ENCODE peak calls at places on chromosome 19, in five cellular contexts. I is cardiac muscle cell, M is heart left ventricle, G is OCI-LY7, W is H9. E is an unnamed sample.
A peak's percentile ranks its signal among the peaks of the same experiment; 100 is the strongest.

GRCh38 chr19:55580628-55581144 is at the start of gene ZNF579:
- DNase-seq in M (peak; percentile 91), W (peak; percentile 87), I (peak; percentile 95), G (peak; percentile 89), E (peak; percentile 86)

GRCh38 chr19:18852634-18853033 is 20.9 kb downstream of the UPF1 start:
- DNase-seq in M (no peak), W (no peak), G (no peak), I (no peak), E (no peak)

GRCh38 chr19:51784922-51785690 is 9.9 kb upstream of the FPR3 start:
- DNase-seq in I (peak; percentile 91), W (no peak), M (peak; percentile 69), G (peak; percentile 17), E (peak; percentile 49)

GRCh38 chr19:33205110-33205509 is 11.0 kb downstream of the LRP3 start:
- DNase-seq in G (no peak), I (no peak), W (no peak), M (peak; percentile 58), E (no peak)

GRCh38 chr19:4390862-4391693 is 9.3 kb downstream of the SH3GL1 start:
- DNase-seq in G (no peak), M (peak; percentile 27), I (peak; percentile 25), W (no peak), E (no peak)

GRCh38 chr19:49881672-49882394 is 4.3 kb downstream of the TBC1D17 start:
- DNase-seq in G (no peak), M (peak; percentile 52), I (no peak), W (no peak), E (peak; percentile 22)

GRCh38 chr19:8363803-8364771 is at the start of gene ANGPTL4:
- DNase-seq in I (peak; percentile 92), W (peak; percentile 81), G (no peak), M (peak; percentile 84), E (peak; percentile 81)

GRCh38 chr19:55619264-55619663 is 5.1 kb downstream of the ZNF784 start:
- DNase-seq in G (no peak), I (peak; percentile 40), M (no peak), W (no peak), E (no peak)

GRCh38 chr19:46904114-46905060 is 43.6 kb downstream of the ARHGAP35 start:
- DNase-seq in I (peak; percentile 90), M (peak; percentile 75), W (no peak), G (no peak), E (no peak)

GRCh38 chr19:14561832-14562351 is 10.0 kb downstream of the NDUFB7 start:
- DNase-seq in W (peak; percentile 48), G (no peak), I (peak; percentile 25), M (no peak), E (no peak)

GRCh38 chr19:46731007-46731501 is 14.1 kb upstream of the PRKD2 start:
- DNase-seq in G (no peak), W (no peak), M (peak; percentile 77), I (peak; percentile 88), E (no peak)

GRCh38 chr19:17757125-17757524 is 5.8 kb downstream of the FCHO1 start:
- DNase-seq in M (peak; percentile 78), I (peak; percentile 73), W (no peak), G (no peak), E (peak; percentile 74)

GRCh38 chr19:13554506-13555235 is 48.4 kb upstream of the CACNA1A start:
- DNase-seq in I (no peak), W (no peak), M (no peak), G (no peak), E (no peak)

GRCh38 chr19:46828484-46828883 is 22.2 kb downstream of the AP2S1 start:
- DNase-seq in G (no peak), W (no peak), I (no peak), M (no peak), E (no peak)

GRCh38 chr19:49553451-49554271 is 25.9 kb downstream of the RCN3 start:
- DNase-seq in I (peak; percentile 44), M (no peak), W (no peak), G (no peak), E (peak; percentile 77)

GRCh38 chr19:4455742-4456565 is 1.6 kb downstream of the UBXN6 start:
- DNase-seq in G (no peak), M (no peak), I (peak; percentile 83), W (no peak), E (no peak)

GRCh38 chr19:48487944-48488343 is 18.8 kb downstream of the CYTH2 start:
- DNase-seq in W (no peak), I (peak; percentile 48), G (no peak), M (no peak), E (peak; percentile 80)
- H3K27ac ChIP-seq in W (no peak overlapping the region), I (no peak overlapping the region), G (no peak overlapping the region), M (peak overlapping the region; percentile 69), E (no peak overlapping the region)

GRCh38 chr19:38664503-38665211 is 17.2 kb downstream of the ACTN4 start:
- DNase-seq in M (no peak), W (no peak), I (no peak), G (peak; percentile 37), E (no peak)

GRCh38 chr19:38662508-38663155 is 15.2 kb downstream of the ACTN4 start:
- DNase-seq in W (no peak), G (no peak), M (no peak), I (no peak), E (no peak)

GRCh38 chr19:38661996-38662395 is 14.5 kb downstream of the ACTN4 start:
- DNase-seq in I (no peak), G (no peak), W (no peak), M (no peak), E (peak; percentile 78)

GRCh38 chr19:38663957-38664502 is 16.6 kb downstream of the ACTN4 start:
- DNase-seq in I (no peak), M (peak; percentile 80), G (no peak), W (no peak), E (no peak)

DNA sequence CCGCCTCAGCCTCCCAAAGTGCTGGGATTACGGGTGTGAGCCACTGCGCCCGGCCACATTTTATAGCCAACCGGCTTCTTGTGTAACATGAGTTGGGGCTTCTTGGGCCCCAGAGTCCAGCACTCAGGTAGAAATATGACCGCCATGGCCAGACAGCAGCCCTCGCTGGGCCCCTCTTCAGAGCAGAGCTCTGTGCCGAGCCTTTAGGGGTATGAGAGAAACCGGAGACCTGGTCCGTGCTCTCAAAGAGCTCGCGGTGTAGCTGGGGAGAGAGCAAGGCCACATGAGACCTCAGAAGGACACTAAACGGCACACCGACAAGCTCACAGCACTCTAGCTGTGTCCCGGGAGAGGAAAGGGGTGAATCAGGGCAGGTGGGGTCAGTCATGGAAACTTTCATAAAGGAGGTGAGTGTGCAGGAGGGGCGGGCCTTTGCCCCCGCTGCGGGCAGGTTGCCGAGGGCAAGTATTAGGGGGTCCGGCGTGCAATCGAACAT is 15.8 kb downstream of the ACTN4 start:
- DNase-seq in G (no peak), W (no peak), M (no peak), I (no peak), E (no peak)
- H3K4me1 ChIP-seq in G (peaks cover 44% of the 10 kb centered on the region), W (peaks cover 42% of the 10 kb centered on the region), M (peaks cover 92% of the 10 kb centered on the region), I (peaks cover 96% of the 10 kb centered on the region), E (peaks cover 74% of the 10 kb centered on the region)

DNA sequence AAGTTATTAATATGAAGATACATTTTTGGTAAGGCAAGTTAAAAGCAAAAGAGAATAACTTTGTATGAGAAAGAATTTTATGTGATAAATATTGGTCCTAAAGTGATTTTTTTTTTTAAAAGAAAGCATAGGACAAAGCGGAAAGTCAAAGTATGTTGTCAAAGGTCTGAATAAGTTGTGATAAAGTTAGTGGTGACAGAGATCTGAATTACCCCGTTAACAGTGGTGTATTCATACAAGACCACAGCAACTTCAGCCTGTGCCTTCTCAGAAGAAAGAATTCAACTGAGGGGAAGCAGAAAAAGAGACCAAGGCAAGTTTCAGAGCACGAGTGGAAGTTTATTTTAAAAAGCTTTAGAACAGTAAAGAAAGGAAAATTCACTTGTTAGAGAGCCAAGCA is 19.0 kb upstream of the ZNF566 start:
- DNase-seq in M (no peak), I (no peak), G (no peak), W (no peak), E (no peak)
- H3K9me3 ChIP-seq in M (peaks cover 53% of the 10 kb centered on the region), I (no peaks in the 10 kb centered on the region), G (peaks cover 20% of the 10 kb centered on the region), W (peaks cover 29% of the 10 kb centered on the region), E (peaks cover 11% of the 10 kb centered on the region)

GRCh38 chr19:10667867-10668266 is 13.7 kb downstream of the ILF3 start:
- DNase-seq in W (no peak), G (no peak), M (no peak), I (no peak), E (no peak)

GRCh38 chr19:10660346-10660745 is 6.2 kb downstream of the ILF3 start:
- DNase-seq in G (no peak), I (no peak), M (no peak), W (no peak), E (no peak)

GRCh38 chr19:10662384-10663251 is 8.5 kb downstream of the ILF3 start:
- DNase-seq in G (peak; percentile 69), M (no peak), I (peak; percentile 59), W (no peak), E (no peak)

DNA sequence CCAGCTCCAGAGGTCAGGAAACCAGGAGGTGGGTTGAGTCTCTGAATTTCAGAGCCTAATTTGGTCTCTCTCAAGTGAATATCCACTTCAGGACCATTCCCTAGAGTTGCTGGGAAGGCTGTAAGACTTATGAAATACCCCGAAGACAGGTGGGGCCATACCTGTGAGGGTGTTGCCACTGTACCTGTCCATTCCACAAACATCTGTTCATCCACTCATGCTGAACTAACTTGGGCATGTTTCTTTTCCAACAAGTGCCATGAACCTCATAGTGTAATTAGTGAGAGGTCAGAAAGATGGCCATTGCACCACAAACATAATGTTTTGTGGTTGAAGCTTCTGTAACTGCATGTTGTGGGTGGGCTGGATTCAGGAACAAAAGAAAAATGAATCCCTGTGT is 7.8 kb downstream of the ILF3 start:
- DNase-seq in W (no peak), M (no peak), G (no peak), I (no peak), E (no peak)
- H3K27ac ChIP-seq in W (no peak overlapping the region), M (no peak overlapping the region), G (peak overlapping the region; percentile 87), I (peak overlapping the region; percentile 6), E (no peak overlapping the region)

DNA sequence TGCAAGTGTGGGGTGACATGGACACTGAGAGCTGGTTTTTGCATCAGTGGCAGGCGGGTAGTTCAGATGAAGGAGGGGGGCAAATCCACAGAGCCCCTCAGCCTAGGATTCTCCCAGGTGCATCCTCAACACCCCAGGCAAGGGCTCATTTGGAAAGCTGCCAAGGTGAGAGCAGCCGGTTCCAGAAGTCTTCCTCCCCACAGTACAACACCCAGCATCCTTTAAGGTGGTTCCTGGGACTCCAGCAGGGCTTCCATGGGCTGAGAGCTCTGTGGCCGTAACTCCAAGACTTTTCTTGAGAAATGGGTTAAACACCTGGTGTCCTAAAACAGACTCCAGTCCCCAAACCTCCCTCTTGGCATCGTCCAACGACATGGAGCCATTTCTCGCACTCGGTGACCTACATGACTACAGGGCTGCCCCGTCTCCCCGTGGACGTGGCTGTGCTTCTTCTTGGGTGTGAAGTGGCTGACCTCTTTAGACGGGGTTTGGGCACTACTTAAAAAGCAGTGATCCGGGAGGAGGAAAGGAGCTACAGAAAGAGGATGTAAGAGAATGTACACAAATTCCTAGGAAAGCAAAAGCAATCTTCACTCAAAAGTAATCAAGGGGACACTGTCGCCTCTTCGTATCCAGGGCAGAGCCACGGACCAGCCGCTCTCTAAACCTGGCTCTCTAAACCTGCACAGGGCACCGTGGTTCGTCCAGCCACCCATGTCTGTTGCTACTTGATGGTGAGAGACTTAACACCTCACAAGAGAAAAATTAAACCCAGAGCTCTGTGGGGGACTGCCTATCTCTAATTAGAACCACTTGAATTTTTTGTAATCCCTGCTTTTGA is 25.5 kb downstream of the RANBP3 start:
- DNase-seq in W (no peak), G (no peak), M (no peak), I (no peak), E (no peak)
- H3K4me1 ChIP-seq in W (peaks cover 27% of the 10 kb centered on the region), G (peaks cover 95% of the 10 kb centered on the region), M (peaks cover 59% of the 10 kb centered on the region), I (peaks cover 70% of the 10 kb centered on the region), E (peaks cover 17% of the 10 kb centered on the region)

GRCh38 chr19:37877147-37877546 is 29.2 kb downstream of the WDR87 start:
- DNase-seq in G (no peak), M (no peak), W (no peak), I (no peak), E (no peak)
- H3K9me3 ChIP-seq in G (no peaks in the 10 kb centered on the region), M (peaks cover 10% of the 10 kb centered on the region), W (no peaks in the 10 kb centered on the region), I (no peaks in the 10 kb centered on the region), E (no peaks in the 10 kb centered on the region)